ENCODE peak calls at places on chromosomes 3 and 15, in six cellular contexts. L, I, S, P, Z and F are unnamed samples.

GRCh38 chr3:151743860-151744259 is 10.1 kb downstream of the AADACL2 start:
- DNase-seq in S (no peak), L (no peak), Z (no peak), P (no peak), I (no peak), F (no peak)

GRCh38 chr3:149572796-149573414 is 84.9 kb downstream of the WWTR1 start:
- DNase-seq in L (peak), S (no peak), P (no peak), Z (no peak), I (no peak), F (no peak)

GRCh38 chr3:173267716-173268115 is 126.7 kb upstream of the SPATA16 start:
- DNase-seq in P (no peak), L (no peak), I (no peak), Z (no peak), S (no peak), F (no peak)

GRCh38 chr3:129626744-129627349 is 20.4 kb upstream of the PLXND1 start:
- DNase-seq in L (peak), Z (no peak), I (peak), P (peak), S (peak), F (no peak)

GRCh38 chr15:77369168-77369567 is 50.7 kb downstream of the PEAK1 start:
- DNase-seq in P (no peak), Z (no peak), S (no peak), I (no peak), L (peak), F (peak)

GRCh38 chr3:184305577-184305976 is 6.5 kb downstream of the PSMD2 start:
- DNase-seq in Z (no peak), P (no peak), I (no peak), L (peak), S (no peak), F (no peak)

GRCh38 chr3:177026505-177027277 is 170.6 kb downstream of the TBL1XR1 start:
- DNase-seq in L (no peak), I (no peak), P (no peak), S (no peak), Z (no peak), F (no peak)

GRCh38 chr15:39625856-39626255 is 45.0 kb downstream of the THBS1 start:
- DNase-seq in I (no peak), P (no peak), S (no peak), L (peak), Z (no peak), F (no peak)

GRCh38 chr3:83849331-83849730 is 1109.5 kb upstream of the CADM2 start:
- DNase-seq in I (no peak), L (peak), P (no peak), Z (no peak), S (no peak), F (no peak)

GRCh38 chr15:21260966-21261395 is 179.3 kb downstream of the POTEB3 start:
- DNase-seq in P (peak), I (peak), L (no peak), Z (peak), S (no peak), F (no peak)

GRCh38 chr3:133494469-133494868 is 79.0 kb upstream of the CDV3 start:
- DNase-seq in I (peak), Z (no peak), L (peak), P (no peak), S (no peak), F (no peak)

GRCh38 chr3:71129611-71130515 is 453.7 kb downstream of the FOXP1 start:
- DNase-seq in S (no peak), I (peak), L (peak), P (no peak), Z (peak), F (no peak)
- H3K4me3 ChIP-seq in S (no peak), I (peak), L (peak), P (peak), Z (peak), F (peak)

DNA sequence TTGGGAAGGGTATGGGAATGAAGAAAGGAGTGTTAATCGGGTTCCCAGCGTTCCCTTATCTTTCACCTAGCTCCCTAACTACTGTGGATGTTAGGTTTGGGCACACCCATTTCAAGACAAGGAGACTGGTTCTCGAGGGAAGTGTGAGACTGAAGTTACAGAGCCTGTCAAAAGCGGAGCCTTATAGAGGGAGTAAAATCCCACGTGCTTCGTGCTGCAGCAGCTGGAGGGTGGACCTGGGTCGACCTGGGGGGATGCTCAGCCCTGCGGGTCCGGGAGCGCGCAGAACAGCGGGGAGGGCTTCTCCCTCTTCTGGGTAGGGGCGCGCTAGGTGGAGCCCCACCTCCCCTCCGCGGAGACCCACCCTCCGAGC is 314 bp upstream of the TMED3 start:
- DNase-seq in Z (no peak), I (no peak), L (no peak), S (no peak), P (no peak), F (no peak)
- TF ChIP-seq CTCF in Z (no peak), I (no peak), L (no peak), S (no peak), P (no peak), F (no peak)

GRCh38 chr15:62850791-62851291 is 191.7 kb upstream of the TPM1 start:
- DNase-seq in P (no peak), I (no peak), S (no peak), L (peak), Z (no peak), F (peak)
- H3K4me3 ChIP-seq in P (no peak), I (no peak), S (no peak), L (no peak), Z (no peak), F (no peak)

GRCh38 chr15:44246521-44247268 is 41.8 kb upstream of the GOLM2 start:
- DNase-seq in S (no peak), Z (no peak), I (no peak), P (no peak), L (no peak), F (no peak)

GRCh38 chr15:44243146-44243545 is 45.4 kb upstream of the GOLM2 start:
- DNase-seq in I (no peak), L (peak), Z (no peak), P (no peak), S (no peak), F (no peak)

GRCh38 chr15:44243829-44244228 is 44.7 kb upstream of the GOLM2 start:
- DNase-seq in P (no peak), S (peak), L (peak), I (no peak), Z (no peak), F (no peak)
- TF ChIP-seq CTCF in P (no peak), S (peak), L (no peak), I (no peak), Z (no peak), F (peak)

GRCh38 chr3:112653881-112654300 is 12.9 kb upstream of the CCDC80 start:
- DNase-seq in Z (no peak), L (peak), P (no peak), S (no peak), I (no peak), F (peak)
- H3K4me3 ChIP-seq in Z (no peak), L (peak), P (no peak), S (no peak), I (no peak), F (peak)

DNA sequence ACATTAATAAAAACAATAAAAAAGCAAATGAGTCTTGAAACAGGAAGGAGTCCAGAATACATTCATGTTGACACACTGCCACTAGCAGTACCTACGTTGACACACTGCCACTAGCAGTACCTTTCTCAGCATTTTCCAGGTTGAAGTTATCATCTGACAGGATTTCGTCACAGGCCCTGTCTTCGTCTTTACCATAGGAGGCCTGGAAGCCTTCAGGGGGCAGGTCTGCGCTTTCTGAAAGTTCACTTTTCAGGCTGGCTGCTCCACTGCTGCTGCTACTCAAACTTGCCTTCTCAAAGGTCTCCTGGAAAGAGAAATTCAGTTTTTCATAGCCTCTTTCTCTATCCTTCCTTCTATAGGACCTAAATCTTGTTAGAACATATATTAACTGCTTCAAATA is 194.7 kb downstream of the NEK10 start:
- DNase-seq in S (no peak), I (no peak), Z (no peak), L (no peak), P (no peak), F (no peak)
- TF ChIP-seq CTCF in S (no peak), I (no peak), Z (no peak), L (no peak), P (no peak), F (no peak)

DNA sequence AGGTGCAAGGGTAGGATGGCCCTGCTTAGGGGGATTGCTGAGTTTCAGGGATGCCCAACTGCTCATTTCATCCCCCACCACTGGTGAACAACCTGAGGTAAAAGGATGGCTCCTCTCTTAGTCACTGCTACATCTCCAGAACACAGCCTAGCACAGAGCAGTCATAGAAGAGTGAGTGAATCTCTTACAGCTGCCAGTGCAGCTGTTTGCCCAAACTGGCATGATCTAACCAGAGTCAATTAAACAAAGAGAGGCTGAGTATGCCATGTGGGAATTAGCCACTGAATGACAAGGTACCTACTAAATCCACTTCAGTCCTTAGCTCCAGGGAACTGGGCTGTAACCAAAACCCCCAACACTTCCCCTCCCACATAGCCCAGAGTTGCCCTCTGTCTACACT is 6.8 kb upstream of the NCKIPSD start:
- DNase-seq in P (peak), Z (no peak), L (peak), S (no peak), I (no peak), F (no peak)
- H3K4me3 ChIP-seq in P (no peak), Z (no peak), L (no peak), S (no peak), I (no peak), F (no peak)